ENCODE peak calls at places on chromosomes 11 and 22, in four cellular contexts. G is AG20443, C is HS-5, M is amniotic stem cell. W is an unnamed sample.
A peak's percentile ranks its signal among the peaks of the same experiment; 100 is the strongest.

GRCh38 chr22:26164174-26164573 is 5.1 kb upstream of the SEZ6L start:
- DNase-seq in G (no peak), C (no peak), M (no peak), W (no peak)

GRCh38 chr22:29477919-29478318 is 2.1 kb upstream of the NEFH start:
- DNase-seq in G (no peak), C (no peak), M (no peak), W (no peak)

GRCh38 chr11:86923993-86924766 is 31.0 kb downstream of the FZD4 start:
- DNase-seq in G (no peak), C (no peak), M (no peak), W (no peak)

GRCh38 chr22:49586873-49587272 is 240.8 kb downstream of the BRD1 start:
- DNase-seq in G (no peak), C (no peak), M (no peak), W (peak; percentile 53)

GRCh38 chr22:48863965-48864538 is 963.6 kb downstream of the BRD1 start:
- DNase-seq in G (no peak), C (no peak), M (no peak), W (peak; percentile 44)

GRCh38 chr11:9386086-9386485 is 1.6 kb downstream of the IPO7 start:
- DNase-seq in G (no peak), C (no peak), M (no peak), W (no peak)

GRCh38 chr11:13108416-13108815 is 99.3 kb downstream of the RASSF10 start:
- DNase-seq in G (no peak), C (no peak), M (no peak), W (no peak)

GRCh38 chr22:19663286-19663815 is 51.0 kb upstream of the SEPTIN5 start:
- DNase-seq in G (peak; percentile 73), C (peak; percentile 29), M (peak; percentile 69), W (no peak)

GRCh38 chr11:109547356-109548027 is 125.5 kb downstream of the C11orf87 start:
- DNase-seq in G (peak; percentile 57), C (peak; percentile 75), M (no peak), W (no peak)